ENCODE peak calls at places on chromosome 10, in four cellular contexts. E is RPMI8226, W is RCC 7860, O is hippocampal formation. K is an unnamed sample.

GRCh38 chr10:58778966-58779365 is 266.3 kb downstream of the BICC1 start:
- DNase-seq in E (no peak), W (no peak), O (no peak), K (no peak)

GRCh38 chr10:124152139-124152780 is 58.9 kb upstream of the CHST15 start:
- DNase-seq in E (peak), W (peak), O (no peak), K (peak)

GRCh38 chr10:120436431-120437142 is 20.4 kb upstream of the PLPP4 start:
- DNase-seq in E (no peak), W (peak), O (no peak), K (peak)

GRCh38 chr10:122301055-122301810 is 30.1 kb downstream of the BTBD16 start:
- DNase-seq in E (no peak), W (peak), O (no peak), K (peak)

GRCh38 chr10:31467791-31468535 is 148.9 kb downstream of the ZEB1 start:
- DNase-seq in E (no peak), W (no peak), O (no peak), K (peak)

GRCh38 chr10:52232561-52233350 is 81.3 kb upstream of the DKK1 start:
- DNase-seq in E (peak), W (no peak), O (no peak), K (peak)

GRCh38 chr10:90742189-90742588 is 115.7 kb downstream of the HTR7 start:
- DNase-seq in E (peak), W (peak), O (peak), K (peak)

GRCh38 chr10:88385601-88386203 is 197.4 kb downstream of the RNLS start:
- DNase-seq in E (peak), W (peak), O (no peak), K (peak)

K was measured in kidney tubule cell.